ENCODE peak calls at places on chromosomes 16 and 17, in six cellular contexts. X, C, D, B, N and A are unnamed samples.

GRCh38 chr17:82215972-82216300 is 3.3 kb upstream of the CCDC57 start:
- DNase-seq in D (no peak), C (no peak), N (no peak), X (no peak), B (no peak), A (no peak)

GRCh38 chr16:24610421-24610765 is 71.0 kb downstream of the RBBP6 start:
- DNase-seq in X (peak; percentile 31), B (no peak), N (peak; percentile 71), D (no peak), C (no peak), A (peak; percentile 44)

GRCh38 chr16:2752850-2753522 is 548 bp downstream of the SRRM2 start:
- DNase-seq in C (peak; percentile 91), B (peak; percentile 91), D (peak; percentile 93), N (peak; percentile 87), X (peak; percentile 82), A (peak; percentile 79)

GRCh38 chr16:14285542-14286380 is 214.6 kb downstream of the MRTFB start:
- DNase-seq in N (peak; percentile 97), B (peak; percentile 96), D (peak; percentile 96), X (peak; percentile 96), C (peak; percentile 94), A (peak; percentile 87)

GRCh38 chr16:66486773-66487579 is 59.9 kb downstream of the BEAN1 start:
- DNase-seq in D (peak; percentile 65), C (no peak), X (peak; percentile 93), B (peak; percentile 89), N (peak; percentile 92), A (no peak)

GRCh38 chr17:72520665-72521303 is 400.0 kb downstream of the SOX9 start:
- DNase-seq in C (peak; percentile 54), D (no peak), X (no peak), B (no peak), N (no peak), A (no peak)

GRCh38 chr16:76190059-76190458 is 87.1 kb upstream of the CNTNAP4 start:
- DNase-seq in B (no peak), D (no peak), C (no peak), X (no peak), N (no peak), A (no peak)

GRCh38 chr16:87556941-87557459 is 45.3 kb upstream of the JPH3 start:
- DNase-seq in D (peak; percentile 77), B (peak; percentile 79), N (peak; percentile 71), X (peak; percentile 59), C (no peak), A (no peak)

GRCh38 chr16:4615389-4616046 is 830 bp upstream of the UBALD1 start:
- DNase-seq in X (no peak), B (no peak), N (no peak), D (no peak), C (no peak), A (no peak)

GRCh38 chr17:27848941-27849340 is 44.2 kb downstream of the LYRM9 start:
- DNase-seq in N (no peak), B (no peak), X (peak; percentile 1), D (no peak), C (no peak), A (no peak)

GRCh38 chr17:40536731-40537171 is 28.5 kb downstream of the CCR7 start:
- DNase-seq in X (peak; percentile 77), C (no peak), D (peak; percentile 81), B (peak; percentile 78), N (peak; percentile 65), A (peak; percentile 70)

GRCh38 chr17:1577186-1577585 is 14.6 kb upstream of the PITPNA start:
- DNase-seq in N (peak; percentile 98), X (peak; percentile 97), C (peak; percentile 61), B (peak; percentile 98), D (peak; percentile 96), A (peak; percentile 81)

GRCh38 chr16:52873997-52874500 is 178.6 kb downstream of the CHD9NB start:
- DNase-seq in B (no peak), D (no peak), X (no peak), N (no peak), C (no peak), A (no peak)

GRCh38 chr17:37847102-37847501 is 77.1 kb upstream of the TBC1D3K start:
- DNase-seq in C (no peak), N (no peak), B (no peak), D (no peak), X (no peak), A (no peak)

GRCh38 chr17:37844158-37844976 is 79.8 kb upstream of the TBC1D3K start:
- DNase-seq in C (peak; percentile 72), X (peak; percentile 54), D (no peak), B (no peak), N (peak; percentile 67), A (no peak)

GRCh38 chr17:37842401-37842800 is 81.8 kb upstream of the TBC1D3K start:
- DNase-seq in N (no peak), C (no peak), D (no peak), X (no peak), B (no peak), A (no peak)

GRCh38 chr17:37847811-37848331 is 76.3 kb upstream of the TBC1D3K start:
- DNase-seq in X (no peak), D (no peak), B (no peak), C (peak; percentile 49), N (no peak), A (no peak)

DNA sequence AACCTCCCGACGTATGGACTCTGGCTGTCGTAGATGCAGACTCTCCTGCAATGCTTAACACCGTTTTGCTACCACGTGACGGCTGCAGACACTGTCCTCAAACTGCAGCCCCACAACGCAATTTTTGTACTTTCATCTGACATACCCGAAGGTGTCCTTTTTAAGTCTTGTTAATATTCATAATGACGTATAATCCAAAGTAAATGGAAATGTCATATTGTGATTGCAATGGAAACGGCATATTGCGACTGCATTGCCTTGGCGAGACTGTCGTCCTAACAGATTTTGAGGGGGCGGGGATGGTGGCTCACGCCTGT is 79.3 kb upstream of the TBC1D3K start:
- DNase-seq in X (no peak), B (no peak), C (no peak), D (no peak), N (no peak), A (no peak)
- TF ChIP-seq CTCF in X (no peak), B (no peak), C (no peak), D (no peak), N (no peak), A (no peak)

DNA sequence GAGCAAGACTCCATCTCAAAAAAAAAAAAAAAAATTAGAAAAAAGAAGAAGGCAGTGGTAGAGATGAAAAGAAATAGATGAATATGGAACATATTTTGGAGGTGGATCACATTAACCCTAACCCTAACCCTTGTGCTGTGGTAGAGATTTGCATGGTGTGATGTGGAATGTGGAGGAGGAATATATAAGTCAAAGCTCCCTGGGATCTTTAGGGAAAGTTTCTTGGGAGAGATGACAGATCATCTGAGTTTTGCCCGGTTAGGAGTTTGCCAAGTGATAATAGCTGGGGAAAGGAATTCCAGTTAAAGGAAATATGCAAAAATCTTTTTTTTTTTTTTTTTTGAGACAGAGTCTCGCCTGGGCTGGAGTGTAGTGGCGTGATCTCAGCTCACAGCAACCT is 13.0 kb upstream of the BLMH start:
- DNase-seq in X (peak; percentile 45), N (peak; percentile 66), B (no peak), C (no peak), D (no peak), A (no peak)
- TF ChIP-seq CTCF in X (no peak), N (no peak), B (no peak), C (no peak), D (no peak), A (no peak)

GRCh38 chr17:17388657-17389496 is 85.7 kb downstream of the NT5M start:
- DNase-seq in D (no peak), X (no peak), C (no peak), N (no peak), B (no peak), A (no peak)

GRCh38 chr17:17386143-17386800 is 83.1 kb downstream of the NT5M start:
- DNase-seq in N (no peak), B (no peak), D (no peak), C (no peak), X (no peak), A (no peak)

GRCh38 chr17:17387017-17387416 is 83.8 kb downstream of the NT5M start:
- DNase-seq in C (no peak), X (no peak), D (no peak), B (no peak), N (no peak), A (no peak)

GRCh38 chr17:17385502-17385901 is 82.3 kb downstream of the NT5M start:
- DNase-seq in B (no peak), N (no peak), D (no peak), C (no peak), X (no peak), A (no peak)

DNA sequence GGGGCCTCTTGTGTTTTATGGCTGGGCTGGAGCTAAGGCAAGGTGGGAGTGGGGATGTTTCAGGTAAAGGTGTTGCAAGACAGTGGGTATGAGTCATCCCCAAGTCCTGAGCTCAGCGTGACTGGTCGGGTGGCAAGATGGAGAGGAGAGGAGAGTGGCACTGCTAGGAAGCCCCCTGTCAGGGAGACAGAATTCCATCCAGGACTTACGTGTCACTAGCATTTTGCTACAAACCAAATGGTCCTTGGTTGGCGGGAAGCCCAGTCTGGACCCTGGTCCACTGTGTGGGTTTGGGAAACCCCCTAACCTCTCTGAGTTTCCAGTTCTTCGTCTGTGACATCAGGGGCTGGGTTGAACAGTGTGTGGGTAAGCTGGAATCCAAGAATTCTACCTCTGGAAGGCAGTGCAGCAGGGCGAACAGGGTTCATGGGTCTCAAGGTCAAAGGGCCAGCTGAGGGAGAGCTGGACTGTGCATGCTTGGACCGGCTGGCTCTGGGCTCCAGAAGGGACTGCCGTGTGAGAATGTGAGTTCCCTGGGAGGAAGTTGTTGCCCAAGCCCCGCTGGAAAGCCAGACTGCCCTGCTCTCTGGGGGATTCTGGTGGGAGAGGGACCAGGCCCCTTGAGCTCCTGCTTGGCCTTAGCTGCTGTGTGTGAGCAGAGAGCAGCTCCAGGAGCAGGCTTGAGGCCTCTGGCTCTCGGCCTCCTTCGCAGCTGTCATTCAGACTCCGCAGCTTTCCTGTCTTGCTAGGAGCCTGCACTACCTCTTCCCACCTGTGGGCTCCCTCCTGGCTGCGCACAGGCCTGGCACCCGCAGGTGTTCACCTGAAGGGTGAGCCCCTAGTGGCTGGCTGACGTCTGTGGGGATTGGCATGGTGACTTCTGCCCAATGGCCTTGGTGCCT is 84.5 kb downstream of the NT5M start:
- DNase-seq in N (no peak), X (no peak), B (no peak), C (no peak), D (no peak), A (no peak)
- TF ChIP-seq CTCF in N (peak; percentile 32), X (peak; percentile 28), B (no peak), C (peak; percentile 9), D (no peak), A (no peak)

DNA sequence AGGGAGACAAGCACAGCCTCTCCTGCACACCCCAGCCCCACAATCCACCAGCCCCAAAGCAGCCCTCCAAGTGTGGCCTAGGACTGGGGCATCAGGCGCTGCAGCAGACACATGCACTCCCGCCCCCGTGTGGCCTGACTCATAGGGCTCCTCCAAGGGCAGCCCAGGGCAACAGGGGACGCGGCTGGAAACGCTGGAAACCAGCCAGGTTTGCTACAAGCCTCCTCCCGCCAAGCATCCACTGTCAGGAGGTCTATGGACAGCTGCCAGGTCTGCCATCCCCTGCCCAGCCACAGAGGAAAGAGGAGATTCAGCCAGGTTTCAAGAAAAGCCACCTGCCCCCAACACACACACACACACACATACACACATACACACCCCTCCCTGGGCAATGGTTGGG is 25.8 kb downstream of the SRCIN1 start:
- DNase-seq in C (no peak), D (no peak), X (peak; percentile 42), B (no peak), N (peak; percentile 66), A (peak; percentile 66)
- TF ChIP-seq CTCF in C (peak; percentile 30), D (no peak), X (peak; percentile 13), B (no peak), N (peak; percentile 37), A (no peak)